ENCODE peak calls at places on chromosomes 4 and X, in seven cellular contexts. One of them, this sample, is unnamed.

GRCh38 chr4:18882468-18882867 is 860.9 kb upstream of the LCORL start:
- DNase-seq in dorsolateral prefrontal cortex: no peak
- DNase-seq in HFFc6: peak; percentile 74
- DNase-seq in progenitor cell of endocrine pancreas: no peak
- DNase-seq in GM10248: no peak
- DNase-seq in endothelial cell: no peak
- DNase-seq in B cell: no peak
- DNase-seq in this sample: no peak

GRCh38 chr4:48755287-48755686 is 24.8 kb downstream of the FRYL start:
- DNase-seq in dorsolateral prefrontal cortex: no peak
- DNase-seq in HFFc6: no peak
- DNase-seq in progenitor cell of endocrine pancreas: no peak
- DNase-seq in GM10248: no peak
- DNase-seq in endothelial cell: no peak
- DNase-seq in B cell: no peak
- DNase-seq in this sample: no peak

GRCh38 chrX:50988649-50989048 is 78.1 kb downstream of the BMP15 start:
- DNase-seq in dorsolateral prefrontal cortex: peak; percentile 44
- DNase-seq in HFFc6: peak; percentile 3
- DNase-seq in progenitor cell of endocrine pancreas: no peak
- DNase-seq in GM10248: peak; percentile 9
- DNase-seq in endothelial cell: peak; percentile 25
- DNase-seq in B cell: no peak
- DNase-seq in this sample: peak; percentile 20

GRCh38 chr4:40984051-40984450 is 230.3 kb downstream of the APBB2 start:
- DNase-seq in dorsolateral prefrontal cortex: no peak
- DNase-seq in HFFc6: no peak
- DNase-seq in progenitor cell of endocrine pancreas: no peak
- DNase-seq in GM10248: no peak
- DNase-seq in endothelial cell: no peak
- DNase-seq in B cell: no peak
- DNase-seq in this sample: no peak

GRCh38 chr4:76011700-76012387 is 4.5 kb upstream of the CXCL9 start:
- DNase-seq in dorsolateral prefrontal cortex: no peak
- DNase-seq in HFFc6: peak; percentile 66
- DNase-seq in progenitor cell of endocrine pancreas: no peak
- DNase-seq in GM10248: peak; percentile 75
- DNase-seq in endothelial cell: no peak
- DNase-seq in B cell: no peak
- DNase-seq in this sample: peak; percentile 77

GRCh38 chr4:14920759-14921313 is 81.4 kb upstream of the CPEB2 start:
- DNase-seq in dorsolateral prefrontal cortex: no peak
- DNase-seq in HFFc6: no peak
- DNase-seq in progenitor cell of endocrine pancreas: no peak
- DNase-seq in GM10248: no peak
- DNase-seq in endothelial cell: no peak
- DNase-seq in B cell: no peak
- DNase-seq in this sample: no peak

GRCh38 chrX:151970661-151971060 is 3.8 kb downstream of the GABRE start:
- DNase-seq in dorsolateral prefrontal cortex: no peak
- DNase-seq in HFFc6: peak; percentile 91
- DNase-seq in progenitor cell of endocrine pancreas: no peak
- DNase-seq in GM10248: no peak
- DNase-seq in endothelial cell: no peak
- DNase-seq in B cell: no peak
- DNase-seq in this sample: no peak

GRCh38 chrX:12026481-12026880 is 111.8 kb upstream of the FRMPD4 start:
- DNase-seq in dorsolateral prefrontal cortex: no peak
- DNase-seq in HFFc6: no peak
- DNase-seq in progenitor cell of endocrine pancreas: no peak
- DNase-seq in GM10248: no peak
- DNase-seq in endothelial cell: no peak
- DNase-seq in B cell: no peak
- DNase-seq in this sample: no peak

GRCh38 chr4:120691106-120691505 is 231.4 kb downstream of the PRDM5 start:
- DNase-seq in dorsolateral prefrontal cortex: no peak
- DNase-seq in HFFc6: no peak
- DNase-seq in progenitor cell of endocrine pancreas: no peak
- DNase-seq in GM10248: no peak
- DNase-seq in endothelial cell: no peak
- DNase-seq in B cell: no peak
- DNase-seq in this sample: no peak

GRCh38 chr4:152258804-152259708 is 276.8 kb downstream of the FBXW7 start:
- DNase-seq in dorsolateral prefrontal cortex: no peak
- DNase-seq in HFFc6: peak; percentile 88
- DNase-seq in progenitor cell of endocrine pancreas: no peak
- DNase-seq in GM10248: no peak
- DNase-seq in endothelial cell: no peak
- DNase-seq in B cell: no peak
- DNase-seq in this sample: no peak

GRCh38 chr4:146379744-146380143 is 142.0 kb downstream of the SLC10A7 start:
- DNase-seq in dorsolateral prefrontal cortex: no peak
- DNase-seq in HFFc6: peak; percentile 60
- DNase-seq in progenitor cell of endocrine pancreas: no peak
- DNase-seq in GM10248: no peak
- DNase-seq in endothelial cell: no peak
- DNase-seq in B cell: no peak
- DNase-seq in this sample: no peak

GRCh38 chrX:150225756-150226155 is 137.4 kb upstream of the MAMLD1 start:
- DNase-seq in dorsolateral prefrontal cortex: no peak
- DNase-seq in HFFc6: no peak
- DNase-seq in progenitor cell of endocrine pancreas: no peak
- DNase-seq in GM10248: no peak
- DNase-seq in endothelial cell: no peak
- DNase-seq in B cell: no peak
- DNase-seq in this sample: no peak

GRCh38 chrX:113275769-113276168 is 435.1 kb upstream of the AMOT start:
- DNase-seq in dorsolateral prefrontal cortex: no peak
- DNase-seq in HFFc6: no peak
- DNase-seq in progenitor cell of endocrine pancreas: no peak
- DNase-seq in GM10248: no peak
- DNase-seq in endothelial cell: no peak
- DNase-seq in B cell: no peak
- DNase-seq in this sample: no peak

GRCh38 chr4:57424231-57424897 is 314.2 kb upstream of the IGFBP7 start:
- DNase-seq in dorsolateral prefrontal cortex: no peak
- DNase-seq in HFFc6: peak; percentile 72
- DNase-seq in progenitor cell of endocrine pancreas: no peak
- DNase-seq in GM10248: no peak
- DNase-seq in endothelial cell: no peak
- DNase-seq in B cell: no peak
- DNase-seq in this sample: no peak

GRCh38 chr4:152951348-152951747 is 15.2 kb downstream of the FHDC1 start:
- DNase-seq in dorsolateral prefrontal cortex: no peak
- DNase-seq in HFFc6: no peak
- DNase-seq in progenitor cell of endocrine pancreas: no peak
- DNase-seq in GM10248: no peak
- DNase-seq in endothelial cell: no peak
- DNase-seq in B cell: no peak
- DNase-seq in this sample: no peak

GRCh38 chr4:4519296-4519898 is 22.5 kb downstream of the STX18 start:
- DNase-seq in dorsolateral prefrontal cortex: no peak
- DNase-seq in HFFc6: peak; percentile 5
- DNase-seq in progenitor cell of endocrine pancreas: no peak
- DNase-seq in GM10248: no peak
- DNase-seq in endothelial cell: no peak
- DNase-seq in B cell: no peak
- DNase-seq in this sample: no peak

GRCh38 chrX:111005151-111005550 is 90.8 kb upstream of the PAK3 start:
- DNase-seq in dorsolateral prefrontal cortex: no peak
- DNase-seq in HFFc6: no peak
- DNase-seq in progenitor cell of endocrine pancreas: no peak
- DNase-seq in GM10248: no peak
- DNase-seq in endothelial cell: no peak
- DNase-seq in B cell: no peak
- DNase-seq in this sample: no peak

GRCh38 chr4:166460769-166461550 is 587.9 kb downstream of the TLL1 start:
- DNase-seq in dorsolateral prefrontal cortex: no peak
- DNase-seq in HFFc6: peak; percentile 16
- DNase-seq in progenitor cell of endocrine pancreas: no peak
- DNase-seq in GM10248: no peak
- DNase-seq in endothelial cell: no peak
- DNase-seq in B cell: no peak
- DNase-seq in this sample: no peak

GRCh38 chrX:47584714-47585113 is 2.5 kb downstream of the TIMP1 start:
- DNase-seq in dorsolateral prefrontal cortex: no peak
- DNase-seq in HFFc6: no peak
- DNase-seq in progenitor cell of endocrine pancreas: no peak
- DNase-seq in GM10248: no peak
- DNase-seq in endothelial cell: no peak
- DNase-seq in B cell: no peak
- DNase-seq in this sample: no peak

GRCh38 chrX:21487832-21488231 is 113.6 kb downstream of the CNKSR2 start:
- DNase-seq in dorsolateral prefrontal cortex: no peak
- DNase-seq in HFFc6: no peak
- DNase-seq in progenitor cell of endocrine pancreas: no peak
- DNase-seq in GM10248: no peak
- DNase-seq in endothelial cell: no peak
- DNase-seq in B cell: no peak
- DNase-seq in this sample: no peak

GRCh38 chr4:53313510-53313909 is 52.4 kb downstream of the SCFD2 start:
- DNase-seq in dorsolateral prefrontal cortex: peak; percentile 43
- DNase-seq in HFFc6: no peak
- DNase-seq in progenitor cell of endocrine pancreas: no peak
- DNase-seq in GM10248: no peak
- DNase-seq in endothelial cell: peak; percentile 5
- DNase-seq in B cell: no peak
- DNase-seq in this sample: no peak
- TF ChIP-seq CTCF in dorsolateral prefrontal cortex: no peak
- TF ChIP-seq CTCF in HFFc6: no peak
- TF ChIP-seq CTCF in progenitor cell of endocrine pancreas: no peak
- TF ChIP-seq CTCF in GM10248: no peak
- TF ChIP-seq CTCF in endothelial cell: no peak
- TF ChIP-seq CTCF in B cell: no peak
- TF ChIP-seq CTCF in this sample: no peak

GRCh38 chr4:128379860-128380259 is 92.2 kb upstream of the PGRMC2 start:
- DNase-seq in dorsolateral prefrontal cortex: no peak
- DNase-seq in HFFc6: peak; percentile 36
- DNase-seq in progenitor cell of endocrine pancreas: no peak
- DNase-seq in GM10248: peak; percentile 41
- DNase-seq in endothelial cell: no peak
- DNase-seq in B cell: no peak
- DNase-seq in this sample: peak; percentile 23
- TF ChIP-seq CTCF in dorsolateral prefrontal cortex: peak; percentile 23
- TF ChIP-seq CTCF in HFFc6: peak; percentile 79
- TF ChIP-seq CTCF in progenitor cell of endocrine pancreas: peak; percentile 55
- TF ChIP-seq CTCF in GM10248: peak; percentile 47
- TF ChIP-seq CTCF in endothelial cell: no peak
- TF ChIP-seq CTCF in B cell: no peak
- TF ChIP-seq CTCF in this sample: peak; percentile 56

GRCh38 chrX:82782014-82782413 is 726.1 kb upstream of the POU3F4 start:
- DNase-seq in dorsolateral prefrontal cortex: no peak
- DNase-seq in HFFc6: no peak
- DNase-seq in progenitor cell of endocrine pancreas: no peak
- DNase-seq in GM10248: no peak
- DNase-seq in endothelial cell: no peak
- DNase-seq in B cell: no peak
- DNase-seq in this sample: no peak
- TF ChIP-seq CTCF in dorsolateral prefrontal cortex: no peak
- TF ChIP-seq CTCF in HFFc6: no peak
- TF ChIP-seq CTCF in progenitor cell of endocrine pancreas: no peak
- TF ChIP-seq CTCF in GM10248: no peak
- TF ChIP-seq CTCF in endothelial cell: no peak
- TF ChIP-seq CTCF in B cell: no peak
- TF ChIP-seq CTCF in this sample: no peak

GRCh38 chrX:48761674-48762471 is at the start of gene GLOD5:
- DNase-seq in dorsolateral prefrontal cortex: no peak
- DNase-seq in HFFc6: no peak
- DNase-seq in progenitor cell of endocrine pancreas: peak; percentile 23
- DNase-seq in GM10248: no peak
- DNase-seq in endothelial cell: peak; percentile 11
- DNase-seq in B cell: no peak
- DNase-seq in this sample: no peak
- TF ChIP-seq CTCF in dorsolateral prefrontal cortex: no peak
- TF ChIP-seq CTCF in HFFc6: peak; percentile 23
- TF ChIP-seq CTCF in progenitor cell of endocrine pancreas: peak; percentile 54
- TF ChIP-seq CTCF in GM10248: no peak
- TF ChIP-seq CTCF in endothelial cell: no peak
- TF ChIP-seq CTCF in B cell: no peak
- TF ChIP-seq CTCF in this sample: peak; percentile 11

GRCh38 chrX:6095469-6095868 is 133.2 kb downstream of the NLGN4X start:
- DNase-seq in dorsolateral prefrontal cortex: no peak
- DNase-seq in HFFc6: no peak
- DNase-seq in progenitor cell of endocrine pancreas: no peak
- DNase-seq in GM10248: no peak
- DNase-seq in endothelial cell: no peak
- DNase-seq in B cell: no peak
- DNase-seq in this sample: no peak
- TF ChIP-seq CTCF in dorsolateral prefrontal cortex: no peak
- TF ChIP-seq CTCF in HFFc6: no peak
- TF ChIP-seq CTCF in progenitor cell of endocrine pancreas: peak; percentile 37
- TF ChIP-seq CTCF in GM10248: no peak
- TF ChIP-seq CTCF in endothelial cell: peak; percentile 21
- TF ChIP-seq CTCF in B cell: no peak
- TF ChIP-seq CTCF in this sample: peak; percentile 17

GRCh38 chr4:83771113-83771705 is 235.3 kb downstream of the GPAT3 start:
- DNase-seq in dorsolateral prefrontal cortex: peak; percentile 34
- DNase-seq in HFFc6: peak; percentile 64
- DNase-seq in progenitor cell of endocrine pancreas: peak; percentile 21
- DNase-seq in GM10248: peak; percentile 14
- DNase-seq in endothelial cell: peak; percentile 62
- DNase-seq in B cell: no peak
- DNase-seq in this sample: peak; percentile 18
- TF ChIP-seq CTCF in dorsolateral prefrontal cortex: peak; percentile 21
- TF ChIP-seq CTCF in HFFc6: peak; percentile 84
- TF ChIP-seq CTCF in progenitor cell of endocrine pancreas: peak; percentile 80
- TF ChIP-seq CTCF in GM10248: peak; percentile 45
- TF ChIP-seq CTCF in endothelial cell: peak; percentile 40
- TF ChIP-seq CTCF in B cell: no peak
- TF ChIP-seq CTCF in this sample: peak; percentile 55

This sample was measured in GM13977.